ENCODE peak calls at places on chromosomes 4 and X, in nine cellular contexts. Q is GM19239; O is SW480; W is KG1; N is neural crest cell; G is BE2C; X is astrocyte of the cerebellum; H is activated CD4-positive, alpha-beta memory T cell treated with anti-CD3 and anti-CD28 coated beads for 36 hours; C is NCI-H1930. I is an unnamed sample.

GRCh38 chr4:110514889-110515479 is 39.0 kb downstream of the ENPEP start:
- DNase-seq in Q (no peak), O (peak; percentile 29), W (peak; percentile 38), N (no peak), G (no peak), X (no peak), H (no peak), C (no peak), I (peak; percentile 57)

GRCh38 chr4:67879486-67879885 is 4.3 kb downstream of the TMPRSS11D start:
- DNase-seq in Q (no peak), O (no peak), W (no peak), N (no peak), G (no peak), X (no peak), H (no peak), C (no peak), I (peak; percentile 43)

GRCh38 chrX:38326086-38326485 is 1.2 kb downstream of the RPGR start:
- DNase-seq in Q (no peak), O (no peak), W (no peak), N (no peak), G (no peak), X (no peak), H (no peak), C (no peak), I (no peak)

GRCh38 chr4:94436512-94436911 is 15.2 kb upstream of the PDLIM5 start:
- DNase-seq in Q (no peak), O (no peak), W (no peak), N (no peak), G (no peak), X (no peak), H (no peak), C (no peak), I (no peak)

GRCh38 chr4:52852041-52852440 is 10.1 kb upstream of the RASL11B start:
- DNase-seq in Q (no peak), O (no peak), W (no peak), N (no peak), G (no peak), X (no peak), H (no peak), C (no peak), I (no peak)

GRCh38 chr4:56696056-56696455 is 15.0 kb upstream of the HOPX start:
- DNase-seq in Q (no peak), O (no peak), W (no peak), N (no peak), G (no peak), X (no peak), H (no peak), C (no peak), I (no peak)

GRCh38 chrX:54495814-54496516 is at the start of gene FGD1:
- DNase-seq in Q (peak; percentile 38), O (no peak), W (no peak), N (peak; percentile 59), G (peak; percentile 74), X (no peak), H (peak; percentile 50), C (peak; percentile 26), I (no peak)

GRCh38 chr4:151727365-151727764 is 33.4 kb downstream of the GATB start:
- DNase-seq in Q (no peak), O (no peak), W (no peak), N (no peak), G (no peak), X (no peak), H (no peak), C (no peak), I (no peak)

GRCh38 chr4:177612684-177613083 is 170.4 kb upstream of the AGA start:
- DNase-seq in Q (no peak), O (no peak), W (no peak), N (no peak), G (no peak), X (no peak), H (no peak), C (no peak), I (no peak)

GRCh38 chrX:78092296-78092695 is 11.8 kb upstream of the PGK1 start:
- DNase-seq in Q (no peak), O (no peak), W (no peak), N (no peak), G (peak; percentile 19), X (peak; percentile 19), H (peak; percentile 10), C (no peak), I (peak; percentile 22)

GRCh38 chr4:47763279-47763678 is 74.6 kb downstream of the CORIN start:
- DNase-seq in Q (no peak), O (no peak), W (no peak), N (no peak), G (no peak), X (no peak), H (no peak), C (no peak), I (no peak)

GRCh38 chr4:173051697-173052096 is 116.9 kb upstream of the GALNT7 start:
- DNase-seq in Q (no peak), O (no peak), W (no peak), N (no peak), G (no peak), X (no peak), H (no peak), C (no peak), I (no peak)